ENCODE peak calls at places on chromosomes 2 and 18, in seven cellular contexts. One of them, this sample, is unnamed.
A peak's percentile ranks its signal among the peaks of the same experiment; 100 is the strongest.

GRCh38 chr2:85717308-85718005 is 23.3 kb downstream of the GNLY start:
- DNase-seq in HCT116: no peak
- DNase-seq in K562: no peak
- DNase-seq in H1: no peak
- DNase-seq in breast epithelium: no peak
- DNase-seq in suprapubic skin: peak; percentile 73
- DNase-seq in transverse colon: no peak
- DNase-seq in this sample: no peak

GRCh38 chr2:57890993-57891688 is 155.5 kb upstream of the VRK2 start:
- DNase-seq in HCT116: no peak
- DNase-seq in suprapubic skin: no peak
- DNase-seq in breast epithelium: no peak
- DNase-seq in K562: no peak
- DNase-seq in transverse colon: peak; percentile 37
- DNase-seq in H1: no peak
- DNase-seq in this sample: no peak

GRCh38 chr2:51237626-51238271 is 205.8 kb upstream of the NRXN1 start:
- DNase-seq in suprapubic skin: no peak
- DNase-seq in H1: no peak
- DNase-seq in transverse colon: no peak
- DNase-seq in breast epithelium: no peak
- DNase-seq in K562: no peak
- DNase-seq in HCT116: no peak
- DNase-seq in this sample: no peak

GRCh38 chr2:16693854-16694253 is 28.2 kb upstream of the CYRIA start:
- DNase-seq in K562: no peak
- DNase-seq in suprapubic skin: no peak
- DNase-seq in transverse colon: no peak
- DNase-seq in breast epithelium: no peak
- DNase-seq in HCT116: no peak
- DNase-seq in H1: no peak
- DNase-seq in this sample: no peak

GRCh38 chr2:27953077-27953476 is 62.5 kb downstream of the BABAM2 start:
- DNase-seq in breast epithelium: no peak
- DNase-seq in suprapubic skin: no peak
- DNase-seq in transverse colon: no peak
- DNase-seq in HCT116: no peak
- DNase-seq in K562: no peak
- DNase-seq in H1: no peak
- DNase-seq in this sample: no peak

GRCh38 chr2:111930875-111931274 is 32.5 kb downstream of the MERTK start:
- DNase-seq in transverse colon: no peak
- DNase-seq in K562: no peak
- DNase-seq in H1: no peak
- DNase-seq in suprapubic skin: no peak
- DNase-seq in HCT116: no peak
- DNase-seq in breast epithelium: no peak
- DNase-seq in this sample: no peak

GRCh38 chr2:133940134-133940533 is 313.7 kb upstream of the MGAT5 start:
- DNase-seq in breast epithelium: no peak
- DNase-seq in H1: no peak
- DNase-seq in suprapubic skin: no peak
- DNase-seq in transverse colon: no peak
- DNase-seq in K562: no peak
- DNase-seq in HCT116: no peak
- DNase-seq in this sample: no peak

GRCh38 chr2:10889741-10890215 is 22.0 kb upstream of the KCNF1 start:
- DNase-seq in HCT116: no peak
- DNase-seq in H1: no peak
- DNase-seq in transverse colon: no peak
- DNase-seq in suprapubic skin: peak; percentile 41
- DNase-seq in breast epithelium: no peak
- DNase-seq in K562: no peak
- DNase-seq in this sample: peak; percentile 58

GRCh38 chr2:240917009-240917683 is 11.0 kb downstream of the CROCC2 start:
- DNase-seq in transverse colon: peak; percentile 5
- DNase-seq in K562: no peak
- DNase-seq in H1: no peak
- DNase-seq in suprapubic skin: peak; percentile 65
- DNase-seq in breast epithelium: no peak
- DNase-seq in HCT116: no peak
- DNase-seq in this sample: peak; percentile 71

GRCh38 chr2:113257511-113258264 is 21.0 kb downstream of the PAX8 start:
- DNase-seq in suprapubic skin: no peak
- DNase-seq in HCT116: no peak
- DNase-seq in transverse colon: no peak
- DNase-seq in breast epithelium: no peak
- DNase-seq in H1: no peak
- DNase-seq in K562: no peak
- DNase-seq in this sample: peak; percentile 68

GRCh38 chr2:98282109-98282508 is 64.1 kb upstream of the CNGA3 start:
- DNase-seq in K562: no peak
- DNase-seq in suprapubic skin: no peak
- DNase-seq in breast epithelium: no peak
- DNase-seq in H1: no peak
- DNase-seq in HCT116: no peak
- DNase-seq in transverse colon: no peak
- DNase-seq in this sample: no peak

GRCh38 chr2:10424051-10424450 is 24.1 kb downstream of the ODC1 start:
- DNase-seq in breast epithelium: no peak
- DNase-seq in transverse colon: no peak
- DNase-seq in H1: no peak
- DNase-seq in HCT116: no peak
- DNase-seq in suprapubic skin: no peak
- DNase-seq in K562: no peak
- DNase-seq in this sample: no peak

GRCh38 chr2:151765760-151766159 is 31.5 kb upstream of the NEB start:
- DNase-seq in H1: no peak
- DNase-seq in breast epithelium: no peak
- DNase-seq in suprapubic skin: no peak
- DNase-seq in HCT116: no peak
- DNase-seq in transverse colon: no peak
- DNase-seq in K562: no peak
- DNase-seq in this sample: peak; percentile 37

GRCh38 chr2:205524656-205525055 is 157.6 kb upstream of the NRP2 start:
- DNase-seq in H1: no peak
- DNase-seq in suprapubic skin: no peak
- DNase-seq in K562: no peak
- DNase-seq in breast epithelium: no peak
- DNase-seq in HCT116: peak; percentile 10
- DNase-seq in transverse colon: peak; percentile 60
- DNase-seq in this sample: no peak

GRCh38 chr18:35938158-35938557 is 34.3 kb upstream of the RMP24 start:
- DNase-seq in K562: no peak
- DNase-seq in breast epithelium: no peak
- DNase-seq in H1: no peak
- DNase-seq in transverse colon: no peak
- DNase-seq in HCT116: no peak
- DNase-seq in suprapubic skin: no peak
- DNase-seq in this sample: no peak

GRCh38 chr18:35936951-35937350 is 35.5 kb upstream of the RMP24 start:
- DNase-seq in transverse colon: no peak
- DNase-seq in HCT116: no peak
- DNase-seq in H1: no peak
- DNase-seq in breast epithelium: no peak
- DNase-seq in K562: no peak
- DNase-seq in suprapubic skin: no peak
- DNase-seq in this sample: no peak

GRCh38 chr18:35938562-35938961 is 33.9 kb upstream of the RMP24 start:
- DNase-seq in K562: no peak
- DNase-seq in transverse colon: no peak
- DNase-seq in suprapubic skin: no peak
- DNase-seq in H1: no peak
- DNase-seq in breast epithelium: no peak
- DNase-seq in HCT116: no peak
- DNase-seq in this sample: no peak

GRCh38 chr18:35941299-35941698 is 31.2 kb upstream of the RMP24 start:
- DNase-seq in transverse colon: no peak
- DNase-seq in H1: no peak
- DNase-seq in suprapubic skin: no peak
- DNase-seq in HCT116: no peak
- DNase-seq in K562: no peak
- DNase-seq in breast epithelium: no peak
- DNase-seq in this sample: no peak

GRCh38 chr18:35939166-35939565 is 33.3 kb upstream of the RMP24 start:
- DNase-seq in suprapubic skin: no peak
- DNase-seq in transverse colon: no peak
- DNase-seq in K562: no peak
- DNase-seq in HCT116: no peak
- DNase-seq in breast epithelium: no peak
- DNase-seq in H1: no peak
- DNase-seq in this sample: no peak
- TF ChIP-seq CTCF in suprapubic skin: no peak
- TF ChIP-seq CTCF in transverse colon: no peak
- TF ChIP-seq CTCF in K562: peak; percentile 52
- TF ChIP-seq CTCF in HCT116: no peak
- TF ChIP-seq CTCF in breast epithelium: no peak
- TF ChIP-seq CTCF in H1: peak; percentile 82
- TF ChIP-seq CTCF in this sample: no peak

DNA sequence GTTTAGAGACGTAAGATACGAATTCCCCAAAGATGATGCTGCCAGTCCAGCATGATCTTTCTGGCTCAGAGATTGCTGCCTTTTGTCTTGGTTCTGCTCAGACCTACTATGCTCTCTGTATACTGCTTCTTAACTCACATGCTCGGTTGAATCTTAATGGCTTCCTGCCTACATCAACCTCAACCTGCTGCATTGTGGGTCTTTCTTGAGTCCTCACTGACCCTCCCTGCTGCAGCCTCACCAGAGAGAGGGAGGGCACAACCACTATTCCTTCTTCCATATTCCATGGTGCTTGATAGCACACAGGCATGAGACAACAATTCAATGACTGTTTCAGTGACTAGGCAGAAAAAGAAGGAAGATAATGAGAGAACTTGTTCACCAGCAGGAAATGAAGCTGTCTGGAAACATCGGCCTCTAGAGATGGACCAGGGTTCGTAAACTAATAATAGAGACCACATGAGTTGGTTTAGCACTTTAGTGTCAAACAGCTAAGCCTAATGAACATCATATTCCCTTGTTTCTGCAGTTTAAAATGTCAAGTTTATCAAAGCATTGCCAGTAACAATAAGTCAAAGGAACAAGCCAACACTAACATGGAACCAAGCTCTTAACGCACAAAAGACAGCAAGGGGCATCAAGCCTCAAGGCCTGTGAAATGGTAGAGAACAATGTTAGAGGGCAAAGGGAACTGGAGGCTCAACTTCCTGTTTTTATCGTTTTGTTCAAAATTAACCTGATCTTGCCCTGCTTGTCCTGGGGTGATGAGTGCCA is 333.9 kb downstream of the PDE11A start:
- DNase-seq in H1: no peak
- DNase-seq in HCT116: no peak
- DNase-seq in transverse colon: no peak
- DNase-seq in breast epithelium: no peak
- DNase-seq in suprapubic skin: no peak
- DNase-seq in K562: no peak
- DNase-seq in this sample: no peak
- TF ChIP-seq POLR2AphosphoS5 in H1: no peak
- TF ChIP-seq POLR2AphosphoS5 in HCT116: no peak
- TF ChIP-seq POLR2AphosphoS5 in transverse colon: no peak
- TF ChIP-seq POLR2AphosphoS5 in breast epithelium: no peak
- TF ChIP-seq POLR2AphosphoS5 in suprapubic skin: no peak
- TF ChIP-seq POLR2AphosphoS5 in K562: no peak
- TF ChIP-seq POLR2AphosphoS5 in this sample: no peak

DNA sequence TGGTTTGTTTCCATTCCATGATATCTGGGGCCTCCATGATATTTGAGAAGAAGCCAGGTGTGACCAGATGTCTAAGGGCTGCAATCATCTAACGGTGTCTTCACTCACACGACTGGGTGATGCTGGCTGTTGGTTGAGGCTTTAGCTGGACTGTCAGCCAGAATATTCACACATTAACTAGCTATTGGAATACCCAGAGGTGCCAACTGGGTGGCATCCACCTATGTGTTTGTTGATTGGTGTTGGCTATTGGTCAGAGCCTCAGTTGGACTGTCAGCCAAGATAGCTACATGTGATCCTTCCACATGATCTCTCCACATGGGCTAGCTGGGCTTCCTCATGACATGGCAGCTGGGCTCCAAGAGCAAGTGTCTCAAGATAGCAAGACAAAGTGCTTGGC is 117.4 kb downstream of the CDCA7 start:
- DNase-seq in K562: no peak
- DNase-seq in transverse colon: no peak
- DNase-seq in HCT116: no peak
- DNase-seq in breast epithelium: no peak
- DNase-seq in suprapubic skin: no peak
- DNase-seq in H1: no peak
- DNase-seq in this sample: no peak
- H3K4me1 ChIP-seq in K562: no peaks in the 10 kb centered on the region
- H3K4me1 ChIP-seq in transverse colon: no peaks in the 10 kb centered on the region
- H3K4me1 ChIP-seq in HCT116: no peaks in the 10 kb centered on the region
- H3K4me1 ChIP-seq in breast epithelium: no peaks in the 10 kb centered on the region
- H3K4me1 ChIP-seq in suprapubic skin: no peaks in the 10 kb centered on the region
- H3K4me1 ChIP-seq in H1: no peaks in the 10 kb centered on the region
- H3K4me1 ChIP-seq in this sample: no peaks in the 10 kb centered on the region

GRCh38 chr2:230346465-230346864 is 19.5 kb downstream of the SP140L start:
- DNase-seq in K562: no peak
- DNase-seq in suprapubic skin: no peak
- DNase-seq in HCT116: no peak
- DNase-seq in transverse colon: no peak
- DNase-seq in H1: no peak
- DNase-seq in breast epithelium: no peak
- DNase-seq in this sample: no peak
- TF ChIP-seq CTCF in K562: no peak
- TF ChIP-seq CTCF in suprapubic skin: no peak
- TF ChIP-seq CTCF in HCT116: no peak
- TF ChIP-seq CTCF in transverse colon: no peak
- TF ChIP-seq CTCF in H1: no peak
- TF ChIP-seq CTCF in breast epithelium: no peak
- TF ChIP-seq CTCF in this sample: no peak

DNA sequence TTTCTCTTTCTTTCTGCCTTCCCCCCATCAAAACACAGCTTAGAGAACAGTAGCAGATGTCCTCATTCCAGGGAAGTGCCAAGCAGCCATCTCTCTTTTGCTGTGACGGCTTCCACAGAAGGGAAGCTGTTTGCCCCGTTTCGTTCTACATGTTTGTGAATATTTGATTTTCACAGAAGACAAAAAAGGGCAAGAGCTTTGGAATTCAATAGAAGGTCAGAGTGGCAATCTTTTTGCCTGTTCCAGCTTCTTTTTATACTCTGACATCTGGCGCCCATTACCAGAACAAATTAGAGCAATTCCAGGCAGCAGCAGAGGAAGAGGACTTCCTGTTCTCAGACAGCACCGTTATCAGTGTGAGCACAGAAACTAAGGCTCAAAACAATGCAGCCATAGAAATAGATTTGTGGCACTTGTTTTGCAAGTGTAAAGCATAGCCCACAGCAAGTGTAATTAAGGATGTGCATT is 79.0 kb upstream of the CDH19 start:
- DNase-seq in suprapubic skin: no peak
- DNase-seq in H1: no peak
- DNase-seq in K562: no peak
- DNase-seq in HCT116: no peak
- DNase-seq in transverse colon: no peak
- DNase-seq in breast epithelium: no peak
- DNase-seq in this sample: no peak
- TF ChIP-seq POLR2AphosphoS5 in suprapubic skin: no peak
- TF ChIP-seq POLR2AphosphoS5 in H1: no peak
- TF ChIP-seq POLR2AphosphoS5 in K562: no peak
- TF ChIP-seq POLR2AphosphoS5 in HCT116: no peak
- TF ChIP-seq POLR2AphosphoS5 in transverse colon: peak; percentile 42
- TF ChIP-seq POLR2AphosphoS5 in breast epithelium: no peak
- TF ChIP-seq POLR2AphosphoS5 in this sample: no peak

GRCh38 chr18:64678048-64678447 is 529.2 kb upstream of the LINC00305 start:
- DNase-seq in breast epithelium: no peak
- DNase-seq in suprapubic skin: no peak
- DNase-seq in transverse colon: no peak
- DNase-seq in HCT116: no peak
- DNase-seq in K562: no peak
- DNase-seq in H1: no peak
- DNase-seq in this sample: no peak

GRCh38 chr18:64679121-64679520 is 530.2 kb upstream of the LINC00305 start:
- DNase-seq in transverse colon: no peak
- DNase-seq in breast epithelium: no peak
- DNase-seq in suprapubic skin: no peak
- DNase-seq in K562: no peak
- DNase-seq in H1: no peak
- DNase-seq in HCT116: no peak
- DNase-seq in this sample: no peak
- H3K4me1 ChIP-seq in transverse colon: no peaks in the 10 kb centered on the region
- H3K4me1 ChIP-seq in breast epithelium: no peaks in the 10 kb centered on the region
- H3K4me1 ChIP-seq in suprapubic skin: no peaks in the 10 kb centered on the region
- H3K4me1 ChIP-seq in K562: no peaks in the 10 kb centered on the region
- H3K4me1 ChIP-seq in H1: peaks cover 6% of the 10 kb centered on the region
- H3K4me1 ChIP-seq in HCT116: no peaks in the 10 kb centered on the region
- H3K4me1 ChIP-seq in this sample: no peaks in the 10 kb centered on the region

This sample was measured in upper lobe of left lung.